ENCODE peak calls at places on chromosome 15, in eight cellular contexts. K is HFF-Myc, N is astrocyte, W is left ventricle myocardium inferior, Z is lung, B is fibroblast of the aortic adventitia, C is astrocyte of the spinal cord, U is thyroid gland. D is an unnamed sample.

GRCh38 chr15:64288577-64288976 is 67.4 kb downstream of the CSNK1G1 start:
- DNase-seq in K (peak; percentile 25), N (peak; percentile 50), W (no peak), Z (no peak), B (no peak), C (peak; percentile 10), U (no peak), D (no peak)

GRCh38 chr15:67512933-67513714 is 7.8 kb upstream of the C15orf61 start:
- DNase-seq in K (no peak), N (no peak), W (no peak), Z (no peak), B (no peak), C (no peak), U (no peak), D (no peak)

GRCh38 chr15:101276501-101277037 is 716 bp downstream of the SELENOS start:
- DNase-seq in K (no peak), N (peak; percentile 34), W (no peak), Z (no peak), B (peak; percentile 51), C (peak; percentile 47), U (no peak), D (no peak)

GRCh38 chr15:44130778-44131177 is 64.3 kb downstream of the FRMD5 start:
- DNase-seq in K (no peak), N (no peak), W (no peak), Z (no peak), B (no peak), C (no peak), U (no peak), D (no peak)

GRCh38 chr15:74788716-74789151 is 6.9 kb downstream of the CSK start:
- DNase-seq in K (no peak), N (no peak), W (no peak), Z (no peak), B (no peak), C (no peak), U (no peak), D (no peak)

GRCh38 chr15:98326804-98327203 is 321.5 kb upstream of the IGF1R start:
- DNase-seq in K (no peak), N (no peak), W (no peak), Z (no peak), B (no peak), C (no peak), U (peak; percentile 2), D (no peak)

GRCh38 chr15:58185439-58185838 is 47.3 kb downstream of the AQP9 start:
- DNase-seq in K (no peak), N (no peak), W (no peak), Z (no peak), B (peak; percentile 77), C (no peak), U (no peak), D (no peak)

GRCh38 chr15:66131200-66131599 is 122.3 kb downstream of the MEGF11 start:
- DNase-seq in K (no peak), N (no peak), W (no peak), Z (peak; percentile 43), B (no peak), C (no peak), U (peak; percentile 42), D (no peak)

GRCh38 chr15:36878745-36879262 is 221.5 kb downstream of the MEIS2 start:
- DNase-seq in K (no peak), N (no peak), W (no peak), Z (no peak), B (no peak), C (no peak), U (no peak), D (no peak)

GRCh38 chr15:62964251-62964650 is 78.3 kb upstream of the TPM1 start:
- DNase-seq in K (no peak), N (no peak), W (no peak), Z (no peak), B (no peak), C (no peak), U (no peak), D (peak; percentile 71)

GRCh38 chr15:34584321-34584668 is 844 bp upstream of the GOLGA8B start:
- DNase-seq in K (no peak), N (no peak), W (no peak), Z (no peak), B (no peak), C (no peak), U (no peak), D (no peak)

DNA sequence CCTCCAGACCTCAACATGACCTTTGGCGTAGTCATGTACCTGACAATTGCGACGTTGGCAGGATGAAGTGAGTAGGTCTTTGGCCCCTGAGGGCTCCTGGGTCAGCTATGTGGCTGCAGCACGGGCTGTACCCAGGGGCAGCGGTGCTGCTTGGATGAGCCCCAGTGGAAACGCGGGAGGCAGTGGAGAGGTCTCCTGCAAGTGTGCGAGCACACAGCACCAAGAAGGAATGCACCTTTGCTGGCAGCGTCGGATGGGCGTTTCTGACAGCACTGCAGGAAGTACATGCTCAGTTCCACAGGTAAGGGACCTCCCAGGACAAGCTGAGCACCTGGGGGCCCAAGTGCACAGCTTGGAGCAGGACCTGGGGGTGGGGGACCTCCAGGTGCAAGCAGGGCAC is 67.4 kb upstream of the UNC13C start:
- DNase-seq in K (no peak), N (no peak), W (no peak), Z (no peak), B (no peak), C (no peak), U (peak; percentile 96), D (no peak)
- H3K4me3 ChIP-seq in K (no peak overlapping the region), N (no peak overlapping the region), W (no peak overlapping the region), Z (no peak overlapping the region), B (no peak overlapping the region), C (no peak overlapping the region), U (no peak overlapping the region), D (no peak overlapping the region)

GRCh38 chr15:39624806-39625205 is 43.9 kb downstream of the THBS1 start:
- DNase-seq in K (peak; percentile 87), N (peak; percentile 92), W (peak; percentile 45), Z (no peak), B (peak; percentile 89), C (peak; percentile 91), U (peak; percentile 21), D (peak; percentile 84)
- TF ChIP-seq CTCF in K (no peak), N (no peak), W (peak; percentile 17), Z (no peak), B (peak; percentile 22), C (no peak), U (no peak), D (peak; percentile 43)

DNA sequence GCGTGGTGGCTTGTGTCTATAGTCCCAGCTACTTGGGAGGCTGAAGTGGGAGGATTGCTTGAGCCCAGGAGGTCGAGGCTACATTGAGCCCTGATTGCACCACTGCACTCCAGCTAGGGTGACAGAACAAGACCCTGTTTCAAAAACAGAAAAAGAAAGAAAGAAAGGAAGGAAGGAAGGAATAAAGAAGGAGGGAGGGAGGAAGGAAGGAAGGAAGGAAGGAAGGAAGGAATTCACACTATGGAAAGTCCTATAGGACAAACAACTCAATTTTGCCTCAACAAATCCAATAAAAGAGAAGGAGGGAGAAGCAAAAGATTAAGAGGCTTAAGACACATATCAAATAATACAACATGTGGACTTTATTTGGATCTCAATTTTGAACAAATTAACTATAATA is 16.5 kb upstream of the TCF12 start:
- DNase-seq in K (no peak), N (no peak), W (no peak), Z (no peak), B (no peak), C (no peak), U (no peak), D (no peak)
- H3K4me3 ChIP-seq in K (no peak overlapping the region), N (no peak overlapping the region), W (no peak overlapping the region), Z (no peak overlapping the region), B (no peak overlapping the region), C (no peak overlapping the region), U (no peak overlapping the region), D (no peak overlapping the region)

GRCh38 chr15:48634096-48634495 is 11.4 kb downstream of the FBN1 start:
- DNase-seq in K (no peak), N (no peak), W (no peak), Z (no peak), B (no peak), C (no peak), U (no peak), D (no peak)
- TF ChIP-seq CTCF in K (no peak), N (no peak), W (no peak), Z (no peak), B (no peak), C (no peak), U (no peak), D (no peak)

DNA sequence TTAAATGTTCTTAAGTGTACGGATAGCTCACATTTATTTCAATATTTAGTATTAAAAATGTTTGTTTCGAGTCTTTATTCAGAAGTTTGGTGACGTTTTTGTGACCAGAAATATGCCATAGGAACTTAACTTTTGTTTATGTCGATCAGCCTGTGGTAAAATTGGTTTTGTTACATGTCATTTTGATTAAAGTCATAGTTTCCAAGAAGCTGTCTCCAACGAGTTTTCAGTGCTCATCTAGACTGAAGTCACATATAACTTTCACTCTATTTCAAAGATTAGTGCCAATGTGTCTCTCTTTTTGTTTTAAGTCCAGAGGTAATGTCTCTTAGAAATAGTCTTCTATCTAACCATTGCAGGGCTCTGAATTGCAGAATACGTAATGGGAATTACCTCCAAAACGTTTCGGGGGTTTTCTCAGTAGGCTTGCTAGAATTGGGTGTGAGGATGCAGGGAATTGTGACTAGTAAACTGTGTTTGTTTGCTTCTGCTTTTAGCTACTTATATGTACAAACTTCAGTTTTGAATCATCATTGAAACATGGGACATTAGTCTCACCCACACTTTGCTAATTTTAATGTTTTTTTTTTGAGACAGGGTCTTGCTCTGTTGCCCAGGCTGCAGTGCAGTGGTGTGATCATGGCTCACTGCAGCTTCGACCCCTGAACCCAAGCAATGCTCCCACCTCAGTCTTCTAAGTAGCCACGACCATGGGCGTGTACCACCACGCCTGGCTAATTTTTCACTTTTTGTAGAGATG is 3.0 kb downstream of the BUB1B start:
- DNase-seq in K (no peak), N (no peak), W (no peak), Z (no peak), B (no peak), C (no peak), U (no peak), D (no peak)
- H3K4me3 ChIP-seq in K (no peak overlapping the region), N (no peak overlapping the region), W (no peak overlapping the region), Z (no peak overlapping the region), B (no peak overlapping the region), C (no peak overlapping the region), U (no peak overlapping the region), D (no peak overlapping the region)

GRCh38 chr15:91885714-91886265 is 32.3 kb downstream of the SLCO3A1 start:
- DNase-seq in K (no peak), N (no peak), W (no peak), Z (no peak), B (no peak), C (no peak), U (no peak), D (no peak)
- TF ChIP-seq CTCF in K (no peak), N (no peak), W (peak; percentile 44), Z (no peak), B (no peak), C (no peak), U (no peak), D (no peak)